ENCODE peak calls at places on chromosomes 3 and 15, in nine cellular contexts. One of them, this sample, is unnamed.
A peak's percentile ranks its signal among the peaks of the same experiment; 100 is the strongest.

GRCh38 chr3:192915306-192915705 is 2.4 kb downstream of the MB21D2 start:
- DNase-seq in cardiac fibroblast: peak; percentile 70
- DNase-seq in GM04503: no peak
- DNase-seq in GM23248: peak; percentile 61
- DNase-seq in CD8-positive, alpha-beta memory T cell: no peak
- DNase-seq in GM04504: no peak
- DNase-seq in amniotic stem cell: no peak
- DNase-seq in activated CD4-positive, alpha-beta T cell treated with anti-CD3 and anti-CD28 coated beads, Interleukin-2, amount 50 U/mL, for 4 hours: no peak
- DNase-seq in OCI-LY7: peak; percentile 3
- DNase-seq in this sample: no peak

GRCh38 chr3:12401208-12401607 is 83.1 kb upstream of the TSEN2 start:
- DNase-seq in activated CD4-positive, alpha-beta T cell treated with anti-CD3 and anti-CD28 coated beads, Interleukin-2, amount 50 U/mL, for 4 hours: no peak
- DNase-seq in CD8-positive, alpha-beta memory T cell: no peak
- DNase-seq in GM23248: no peak
- DNase-seq in amniotic stem cell: no peak
- DNase-seq in GM04503: no peak
- DNase-seq in cardiac fibroblast: no peak
- DNase-seq in GM04504: no peak
- DNase-seq in OCI-LY7: no peak
- DNase-seq in this sample: no peak

GRCh38 chr3:196275126-196275525 is 12.4 kb downstream of the PCYT1A start:
- DNase-seq in activated CD4-positive, alpha-beta T cell treated with anti-CD3 and anti-CD28 coated beads, Interleukin-2, amount 50 U/mL, for 4 hours: no peak
- DNase-seq in CD8-positive, alpha-beta memory T cell: no peak
- DNase-seq in cardiac fibroblast: peak; percentile 17
- DNase-seq in amniotic stem cell: no peak
- DNase-seq in GM23248: no peak
- DNase-seq in GM04504: no peak
- DNase-seq in OCI-LY7: no peak
- DNase-seq in GM04503: no peak
- DNase-seq in this sample: no peak

GRCh38 chr15:35394416-35394815 is 151.5 kb downstream of the DPH6 start:
- DNase-seq in GM04503: no peak
- DNase-seq in GM23248: no peak
- DNase-seq in cardiac fibroblast: no peak
- DNase-seq in GM04504: no peak
- DNase-seq in OCI-LY7: no peak
- DNase-seq in CD8-positive, alpha-beta memory T cell: no peak
- DNase-seq in amniotic stem cell: no peak
- DNase-seq in activated CD4-positive, alpha-beta T cell treated with anti-CD3 and anti-CD28 coated beads, Interleukin-2, amount 50 U/mL, for 4 hours: no peak
- DNase-seq in this sample: no peak

GRCh38 chr15:74632601-74633000 is 17.0 kb downstream of the CLK3 start:
- DNase-seq in GM04503: no peak
- DNase-seq in cardiac fibroblast: no peak
- DNase-seq in GM23248: no peak
- DNase-seq in amniotic stem cell: no peak
- DNase-seq in OCI-LY7: no peak
- DNase-seq in activated CD4-positive, alpha-beta T cell treated with anti-CD3 and anti-CD28 coated beads, Interleukin-2, amount 50 U/mL, for 4 hours: no peak
- DNase-seq in CD8-positive, alpha-beta memory T cell: no peak
- DNase-seq in GM04504: no peak
- DNase-seq in this sample: no peak

GRCh38 chr3:39219702-39220101 is 27.3 kb upstream of the XIRP1 start:
- DNase-seq in activated CD4-positive, alpha-beta T cell treated with anti-CD3 and anti-CD28 coated beads, Interleukin-2, amount 50 U/mL, for 4 hours: no peak
- DNase-seq in OCI-LY7: no peak
- DNase-seq in GM04504: no peak
- DNase-seq in CD8-positive, alpha-beta memory T cell: no peak
- DNase-seq in cardiac fibroblast: no peak
- DNase-seq in amniotic stem cell: no peak
- DNase-seq in GM23248: no peak
- DNase-seq in GM04503: no peak
- DNase-seq in this sample: no peak

GRCh38 chr3:194871864-194872668 is 186.4 kb downstream of the FAM43A start:
- DNase-seq in CD8-positive, alpha-beta memory T cell: no peak
- DNase-seq in GM04503: peak; percentile 36
- DNase-seq in GM04504: no peak
- DNase-seq in OCI-LY7: no peak
- DNase-seq in amniotic stem cell: no peak
- DNase-seq in cardiac fibroblast: peak; percentile 45
- DNase-seq in activated CD4-positive, alpha-beta T cell treated with anti-CD3 and anti-CD28 coated beads, Interleukin-2, amount 50 U/mL, for 4 hours: no peak
- DNase-seq in GM23248: peak; percentile 74
- DNase-seq in this sample: peak; percentile 27

GRCh38 chr15:42273900-42274692 is 863 bp upstream of the TMEM87A start:
- DNase-seq in amniotic stem cell: peak; percentile 36
- DNase-seq in activated CD4-positive, alpha-beta T cell treated with anti-CD3 and anti-CD28 coated beads, Interleukin-2, amount 50 U/mL, for 4 hours: peak; percentile 59
- DNase-seq in GM04504: peak; percentile 77
- DNase-seq in GM04503: peak; percentile 84
- DNase-seq in OCI-LY7: peak; percentile 72
- DNase-seq in GM23248: peak; percentile 89
- DNase-seq in cardiac fibroblast: peak; percentile 63
- DNase-seq in CD8-positive, alpha-beta memory T cell: peak; percentile 77
- DNase-seq in this sample: peak; percentile 33

GRCh38 chr3:134253475-134254231 is 3.0 kb upstream of the RYK start:
- DNase-seq in OCI-LY7: no peak
- DNase-seq in GM23248: peak; percentile 9
- DNase-seq in amniotic stem cell: no peak
- DNase-seq in activated CD4-positive, alpha-beta T cell treated with anti-CD3 and anti-CD28 coated beads, Interleukin-2, amount 50 U/mL, for 4 hours: no peak
- DNase-seq in CD8-positive, alpha-beta memory T cell: no peak
- DNase-seq in GM04503: no peak
- DNase-seq in GM04504: no peak
- DNase-seq in cardiac fibroblast: no peak
- DNase-seq in this sample: no peak

GRCh38 chr15:101024111-101024695 is 105.0 kb downstream of the LRRK1 start:
- DNase-seq in activated CD4-positive, alpha-beta T cell treated with anti-CD3 and anti-CD28 coated beads, Interleukin-2, amount 50 U/mL, for 4 hours: no peak
- DNase-seq in GM04503: no peak
- DNase-seq in OCI-LY7: no peak
- DNase-seq in GM04504: no peak
- DNase-seq in CD8-positive, alpha-beta memory T cell: no peak
- DNase-seq in cardiac fibroblast: peak; percentile 73
- DNase-seq in amniotic stem cell: no peak
- DNase-seq in GM23248: peak; percentile 58
- DNase-seq in this sample: peak; percentile 72

GRCh38 chr3:127799476-127800222 is 22.7 kb downstream of the MGLL start:
- DNase-seq in amniotic stem cell: peak; percentile 84
- DNase-seq in activated CD4-positive, alpha-beta T cell treated with anti-CD3 and anti-CD28 coated beads, Interleukin-2, amount 50 U/mL, for 4 hours: no peak
- DNase-seq in GM23248: peak; percentile 97
- DNase-seq in GM04503: peak; percentile 63
- DNase-seq in cardiac fibroblast: peak; percentile 77
- DNase-seq in OCI-LY7: no peak
- DNase-seq in CD8-positive, alpha-beta memory T cell: no peak
- DNase-seq in GM04504: peak; percentile 67
- DNase-seq in this sample: peak; percentile 77

GRCh38 chr15:33737687-33738606 is 230.3 kb upstream of the CHRM5 start:
- DNase-seq in GM23248: peak; percentile 49
- DNase-seq in GM04503: no peak
- DNase-seq in cardiac fibroblast: peak; percentile 41
- DNase-seq in CD8-positive, alpha-beta memory T cell: no peak
- DNase-seq in OCI-LY7: peak; percentile 49
- DNase-seq in amniotic stem cell: peak; percentile 11
- DNase-seq in GM04504: no peak
- DNase-seq in activated CD4-positive, alpha-beta T cell treated with anti-CD3 and anti-CD28 coated beads, Interleukin-2, amount 50 U/mL, for 4 hours: peak; percentile 2
- DNase-seq in this sample: no peak

GRCh38 chr15:34933432-34933975 is 36.0 kb downstream of the AQR start:
- DNase-seq in activated CD4-positive, alpha-beta T cell treated with anti-CD3 and anti-CD28 coated beads, Interleukin-2, amount 50 U/mL, for 4 hours: no peak
- DNase-seq in GM23248: no peak
- DNase-seq in GM04504: no peak
- DNase-seq in OCI-LY7: no peak
- DNase-seq in amniotic stem cell: no peak
- DNase-seq in cardiac fibroblast: no peak
- DNase-seq in GM04503: no peak
- DNase-seq in CD8-positive, alpha-beta memory T cell: no peak
- DNase-seq in this sample: no peak

GRCh38 chr3:45473841-45474240 is 85.5 kb downstream of the LARS2 start:
- DNase-seq in GM04503: peak; percentile 50
- DNase-seq in GM04504: peak; percentile 67
- DNase-seq in GM23248: peak; percentile 93
- DNase-seq in cardiac fibroblast: peak; percentile 87
- DNase-seq in OCI-LY7: no peak
- DNase-seq in activated CD4-positive, alpha-beta T cell treated with anti-CD3 and anti-CD28 coated beads, Interleukin-2, amount 50 U/mL, for 4 hours: no peak
- DNase-seq in CD8-positive, alpha-beta memory T cell: no peak
- DNase-seq in amniotic stem cell: peak; percentile 20
- DNase-seq in this sample: peak; percentile 92

This sample was measured in skeletal muscle cell.